ENCODE peak calls at places on chromosomes 12 and 14, in nine cellular contexts. O is colonic mucosa, X is tibial artery, D is stomach, Y is astrocyte of the spinal cord, G is Calu3, C is GM13977, V is GM20000, A is uterus. S is an unnamed sample.

GRCh38 chr12:34394211-34395055 is 372.1 kb downstream of the ALG10 start:
- DNase-seq in O (peak), X (peak), D (peak), Y (no peak), G (no peak), C (peak), V (no peak), A (no peak), S (no peak)

GRCh38 chr12:92458996-92459395 is 243.8 kb upstream of the PLEKHG7 start:
- DNase-seq in O (no peak), X (no peak), D (no peak), Y (no peak), G (no peak), C (no peak), V (no peak), A (no peak), S (no peak)

GRCh38 chr12:122994140-122994675 is 13.7 kb downstream of the ARL6IP4 start:
- DNase-seq in O (no peak), X (no peak), D (no peak), Y (no peak), G (no peak), C (no peak), V (no peak), A (no peak), S (no peak)

GRCh38 chr12:108338915-108339657 is at the start of gene CMKLR1:
- DNase-seq in O (peak), X (peak), D (no peak), Y (no peak), G (no peak), C (peak), V (no peak), A (peak), S (peak)

GRCh38 chr14:93744176-93744575 is 44.1 kb downstream of the PRIMA1 start:
- DNase-seq in O (no peak), X (no peak), D (no peak), Y (no peak), G (no peak), C (no peak), V (no peak), A (no peak), S (no peak)

GRCh38 chr12:40105515-40106201 is at the start of gene SLC2A13:
- DNase-seq in O (peak), X (peak), D (peak), Y (peak), G (peak), C (peak), V (peak), A (peak), S (peak)

GRCh38 chr12:9721394-9722092 is 11.4 kb downstream of the CLECL1 start:
- DNase-seq in O (no peak), X (no peak), D (no peak), Y (no peak), G (no peak), C (no peak), V (peak), A (no peak), S (no peak)

GRCh38 chr12:30806989-30807694 is 52.4 kb upstream of the CAPRIN2 start:
- DNase-seq in O (peak), X (no peak), D (peak), Y (peak), G (peak), C (no peak), V (peak), A (peak), S (peak)

GRCh38 chr14:105142651-105143450 is 25.7 kb downstream of the JAG2 start:
- DNase-seq in O (no peak), X (peak), D (no peak), Y (no peak), G (no peak), C (no peak), V (no peak), A (no peak), S (no peak)

GRCh38 chr12:131105351-131105735 is 151.6 kb downstream of the ADGRD1 start:
- DNase-seq in O (no peak), X (peak), D (no peak), Y (no peak), G (no peak), C (no peak), V (no peak), A (peak), S (no peak)

GRCh38 chr12:106358410-106359241 is 1.1 kb downstream of the POLR3B start:
- DNase-seq in O (peak), X (peak), D (peak), Y (no peak), G (no peak), C (no peak), V (no peak), A (no peak), S (no peak)

GRCh38 chr12:106999444-106999843 is 12.5 kb upstream of the MTERF2 start:
- DNase-seq in O (no peak), X (peak), D (no peak), Y (no peak), G (no peak), C (no peak), V (no peak), A (no peak), S (no peak)

GRCh38 chr12:82955020-82955419 is 268.3 kb downstream of the TMTC2 start:
- DNase-seq in O (no peak), X (no peak), D (no peak), Y (no peak), G (no peak), C (no peak), V (no peak), A (no peak), S (no peak)

GRCh38 chr12:112906712-112907414 is at the start of gene OAS1:
- DNase-seq in O (peak), X (peak), D (peak), Y (peak), G (peak), C (peak), V (peak), A (peak), S (no peak)

GRCh38 chr12:52515927-52516831 is 4.0 kb downstream of the KRT5 start:
- DNase-seq in O (peak), X (no peak), D (no peak), Y (no peak), G (no peak), C (no peak), V (no peak), A (no peak), S (no peak)

GRCh38 chr12:92784795-92785562 is 82.2 kb downstream of the PLEKHG7 start:
- DNase-seq in O (peak), X (no peak), D (no peak), Y (peak), G (peak), C (peak), V (peak), A (no peak), S (peak)

GRCh38 chr12:83573676-83574075 is 887.0 kb downstream of the TMTC2 start:
- DNase-seq in O (no peak), X (peak), D (peak), Y (peak), G (peak), C (no peak), V (no peak), A (no peak), S (no peak)

GRCh38 chr12:71742998-71743397 is 11.7 kb upstream of the RAB21 start:
- DNase-seq in O (no peak), X (no peak), D (no peak), Y (no peak), G (no peak), C (no peak), V (no peak), A (no peak), S (no peak)

GRCh38 chr14:92905667-92906066 is 17.3 kb upstream of the CHGA start:
- DNase-seq in O (no peak), X (no peak), D (no peak), Y (no peak), G (no peak), C (no peak), V (no peak), A (no peak), S (no peak)

GRCh38 chr12:107822356-107822755 is 47.9 kb downstream of the ASCL4 start:
- DNase-seq in O (no peak), X (peak), D (no peak), Y (no peak), G (no peak), C (no peak), V (no peak), A (no peak), S (no peak)

GRCh38 chr14:61620130-61620946 is 75.0 kb upstream of the HIF1A start:
- DNase-seq in O (no peak), X (no peak), D (no peak), Y (peak), G (no peak), C (peak), V (no peak), A (no peak), S (no peak)

GRCh38 chr12:91892081-91892855 is 253.4 kb downstream of the BTG1 start:
- DNase-seq in O (no peak), X (no peak), D (no peak), Y (no peak), G (no peak), C (no peak), V (no peak), A (no peak), S (no peak)

GRCh38 chr14:20976291-20976690 is 13.5 kb upstream of the METTL17 start:
- DNase-seq in O (no peak), X (no peak), D (no peak), Y (no peak), G (no peak), C (no peak), V (no peak), A (no peak), S (no peak)

GRCh38 chr14:71720978-71721624 is 211.1 kb upstream of the RGS6 start:
- DNase-seq in O (peak), X (no peak), D (no peak), Y (peak), G (peak), C (peak), V (peak), A (no peak), S (peak)

GRCh38 chr12:65965358-65965757 is 141.1 kb downstream of the HMGA2 start:
- DNase-seq in O (no peak), X (no peak), D (no peak), Y (peak), G (no peak), C (no peak), V (no peak), A (no peak), S (no peak)

GRCh38 chr12:117790948-117791347 is 177.8 kb downstream of the KSR2 start:
- DNase-seq in O (no peak), X (no peak), D (no peak), Y (no peak), G (no peak), C (no peak), V (no peak), A (no peak), S (no peak)

GRCh38 chr12:69490920-69491643 is 20.9 kb downstream of the FRS2 start:
- DNase-seq in O (no peak), X (no peak), D (no peak), Y (no peak), G (no peak), C (no peak), V (no peak), A (no peak), S (no peak)

GRCh38 chr14:105375635-105376057 is 22.7 kb upstream of the TEX22 start:
- DNase-seq in O (no peak), X (no peak), D (no peak), Y (no peak), G (no peak), C (no peak), V (no peak), A (no peak), S (no peak)

DNA sequence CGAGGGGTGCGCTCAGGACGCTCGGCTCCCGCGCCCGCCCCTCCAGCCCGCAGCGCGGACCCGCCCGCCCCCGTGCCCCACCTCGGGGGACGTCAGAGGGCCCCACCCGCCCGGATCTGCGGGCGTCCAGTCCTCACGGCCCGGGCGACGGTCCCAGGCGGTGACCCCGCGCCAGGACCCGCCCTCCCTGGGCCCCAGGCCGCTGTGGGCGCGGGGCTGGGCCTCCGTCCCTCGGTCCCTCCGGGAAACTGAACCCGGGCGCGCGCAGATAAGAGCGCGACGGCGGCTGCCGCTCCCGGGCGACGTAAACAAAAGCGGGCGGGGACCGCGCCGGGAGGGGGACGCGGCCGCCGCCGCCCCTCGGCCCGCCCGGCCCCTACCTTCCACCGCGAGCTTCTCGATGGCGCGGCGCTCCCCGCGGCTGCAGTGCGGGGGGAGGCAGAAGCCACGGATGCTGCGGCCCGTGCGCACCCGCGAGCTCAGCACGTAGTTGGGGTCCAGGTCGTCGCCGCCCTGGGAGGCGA is 1.1 kb downstream of the CKB start:
- DNase-seq in O (peak), X (no peak), D (peak), Y (no peak), G (no peak), C (peak), V (peak), A (no peak), S (no peak)
- TF ChIP-seq CTCF in O (no peak), X (no peak), D (no peak), Y (no peak), G (no peak), C (no peak), V (no peak), A (no peak), S (no peak)

GRCh38 chr12:50261654-50262053 is 21.7 kb downstream of the LIMA1 start:
- DNase-seq in O (peak), X (no peak), D (no peak), Y (no peak), G (no peak), C (no peak), V (no peak), A (no peak), S (no peak)
- TF ChIP-seq CTCF in O (no peak), X (no peak), D (no peak), Y (no peak), G (peak), C (peak), V (no peak), A (no peak), S (no peak)

GRCh38 chr14:91891081-91891480 is 23.7 kb upstream of the TC2N start:
- DNase-seq in O (no peak), X (no peak), D (no peak), Y (no peak), G (no peak), C (no peak), V (no peak), A (no peak), S (no peak)

GRCh38 chr14:91891721-91892220 is 24.4 kb upstream of the TC2N start:
- DNase-seq in O (no peak), X (no peak), D (no peak), Y (peak), G (no peak), C (no peak), V (no peak), A (no peak), S (no peak)

GRCh38 chr14:91888641-91889476 is 21.5 kb upstream of the TC2N start:
- DNase-seq in O (no peak), X (no peak), D (no peak), Y (no peak), G (no peak), C (no peak), V (no peak), A (no peak), S (no peak)

GRCh38 chr14:91890291-91890749 is 23.0 kb upstream of the TC2N start:
- DNase-seq in O (no peak), X (no peak), D (peak), Y (no peak), G (peak), C (no peak), V (no peak), A (no peak), S (no peak)

DNA sequence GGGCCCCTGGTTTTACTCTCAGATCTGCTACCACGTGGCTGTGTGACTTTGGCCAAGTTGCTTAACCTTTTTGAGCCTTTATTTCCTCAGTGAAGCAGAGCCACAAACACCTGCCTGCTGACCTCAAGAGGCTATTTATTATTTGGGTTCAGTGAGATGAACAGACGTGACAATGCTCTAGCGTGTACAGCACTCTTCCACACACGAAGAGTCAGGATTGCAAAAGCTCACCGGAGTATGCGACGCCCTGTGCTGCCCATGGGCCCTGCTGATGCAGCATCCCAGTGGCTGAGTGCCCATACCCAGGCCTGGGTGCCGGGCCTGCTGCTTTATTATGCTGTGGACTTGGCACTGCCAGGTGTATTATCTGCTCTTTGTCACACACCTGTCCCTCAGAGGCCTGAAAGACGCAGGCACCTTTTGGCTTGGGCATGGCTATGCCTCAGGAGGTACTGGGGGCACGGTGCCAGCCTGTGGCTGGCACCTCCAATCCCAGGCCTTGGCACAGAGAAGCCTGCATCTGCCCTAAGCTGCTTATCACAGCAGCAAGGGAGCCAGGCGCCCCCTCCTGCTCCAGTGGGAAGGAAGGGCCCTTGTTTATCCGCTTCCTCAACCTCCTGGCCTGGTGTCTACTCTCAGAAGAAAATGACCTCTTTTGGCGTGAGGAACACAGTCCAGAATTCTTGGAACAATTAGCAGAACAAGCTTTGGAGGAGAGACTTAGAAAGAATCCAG is 22.3 kb upstream of the TC2N start:
- DNase-seq in O (no peak), X (no peak), D (peak), Y (no peak), G (no peak), C (no peak), V (no peak), A (peak), S (no peak)
- TF ChIP-seq CTCF in O (no peak), X (no peak), D (peak), Y (no peak), G (no peak), C (no peak), V (no peak), A (no peak), S (no peak)

DNA sequence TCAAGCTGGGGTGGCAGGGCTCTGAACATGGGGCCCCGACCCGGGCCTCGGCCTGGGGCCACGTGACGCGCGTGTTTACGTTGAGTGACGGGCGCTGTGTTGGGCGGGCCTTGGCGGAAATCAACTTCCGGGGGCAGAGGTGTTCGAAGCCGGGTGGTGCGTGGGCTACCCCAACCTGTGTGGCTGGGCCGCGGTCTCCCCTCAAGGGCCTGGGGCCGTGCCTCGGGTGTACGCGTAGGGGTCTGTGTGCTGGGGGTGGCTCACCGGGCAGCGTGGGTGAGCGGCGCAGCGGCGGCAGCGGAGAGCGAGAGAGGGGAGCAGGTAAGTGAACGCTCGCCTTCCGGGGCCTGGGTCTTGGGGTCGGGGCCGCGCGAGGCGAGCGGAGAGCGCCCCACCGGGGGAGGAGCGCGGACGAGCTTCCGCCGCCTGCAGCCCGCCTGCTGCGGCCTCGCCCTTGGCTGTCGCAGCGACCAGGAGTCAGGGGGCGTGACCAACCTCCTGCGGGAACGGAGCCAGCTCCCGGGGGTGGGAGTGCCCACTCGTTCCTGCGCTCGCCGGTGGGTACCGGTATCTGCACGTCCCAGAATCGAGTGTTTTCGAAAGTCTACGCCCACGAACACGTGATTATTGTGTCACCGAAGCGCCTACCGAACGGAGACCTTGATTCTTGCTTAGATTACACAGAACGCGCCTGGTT is at the start of gene CCDC91:
- DNase-seq in O (peak), X (peak), D (peak), Y (peak), G (peak), C (peak), V (peak), A (peak), S (peak)
- TF ChIP-seq CTCF in O (no peak), X (peak), D (peak), Y (no peak), G (no peak), C (no peak), V (no peak), A (no peak), S (no peak)

DNA sequence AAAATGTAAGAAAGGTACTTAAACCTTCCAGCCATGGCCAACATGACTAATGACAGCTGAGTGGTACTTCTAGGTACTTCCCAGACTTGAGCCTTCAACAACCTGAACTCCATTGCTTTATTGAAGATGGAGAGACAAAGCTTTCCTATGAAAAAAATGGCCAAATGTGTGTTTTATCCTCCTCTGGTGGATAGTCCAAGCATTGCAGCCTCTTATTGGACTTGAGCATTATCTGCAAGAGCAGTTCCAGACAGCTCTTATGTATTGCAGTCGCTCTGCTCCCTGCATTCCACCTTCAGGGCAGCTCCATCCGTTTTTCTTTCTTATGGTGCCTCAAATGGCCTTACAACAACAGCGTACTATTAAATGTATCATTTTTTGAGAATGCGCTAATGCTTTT is 588.2 kb downstream of the NRXN3 start:
- DNase-seq in O (no peak), X (no peak), D (no peak), Y (peak), G (peak), C (peak), V (peak), A (no peak), S (peak)
- TF ChIP-seq CTCF in O (peak), X (no peak), D (no peak), Y (peak), G (peak), C (peak), V (peak), A (no peak), S (peak)

GRCh38 chr14:70571139-70571538 is 29.3 kb downstream of the MED6 start:
- DNase-seq in O (no peak), X (no peak), D (no peak), Y (no peak), G (no peak), C (no peak), V (no peak), A (no peak), S (no peak)
- TF ChIP-seq CTCF in O (no peak), X (no peak), D (no peak), Y (no peak), G (no peak), C (no peak), V (no peak), A (no peak), S (no peak)

GRCh38 chr14:101763941-101764709 is 2.6 kb downstream of the PPP2R5C start:
- DNase-seq in O (no peak), X (no peak), D (no peak), Y (no peak), G (no peak), C (no peak), V (no peak), A (no peak), S (no peak)

GRCh38 chr14:101770183-101770582 is 8.7 kb downstream of the PPP2R5C start:
- DNase-seq in O (no peak), X (no peak), D (no peak), Y (no peak), G (no peak), C (no peak), V (no peak), A (no peak), S (no peak)

GRCh38 chr14:101772770-101773169 is 11.3 kb downstream of the PPP2R5C start:
- DNase-seq in O (no peak), X (no peak), D (no peak), Y (no peak), G (peak), C (no peak), V (no peak), A (no peak), S (no peak)

GRCh38 chr14:101762530-101763101 is 1.1 kb downstream of the PPP2R5C start:
- DNase-seq in O (no peak), X (no peak), D (no peak), Y (no peak), G (no peak), C (no peak), V (no peak), A (no peak), S (no peak)

GRCh38 chr14:101767618-101768362 is 6.3 kb downstream of the PPP2R5C start:
- DNase-seq in O (no peak), X (no peak), D (no peak), Y (no peak), G (no peak), C (no peak), V (no peak), A (no peak), S (no peak)
- TF ChIP-seq CTCF in O (no peak), X (no peak), D (no peak), Y (no peak), G (no peak), C (no peak), V (no peak), A (no peak), S (no peak)